ENCODE peak calls at places on chromosomes 16 and 17, in eight cellular contexts. One of them, this sample, is unnamed.

GRCh38 chr17:45052052-45052772 is 780 bp upstream of the DCAKD start:
- DNase-seq in pancreas: peak; percentile 67
- DNase-seq in K562: peak; percentile 49
- DNase-seq in suprapubic skin: peak; percentile 77
- DNase-seq in uterus: peak; percentile 64
- DNase-seq in upper lobe of right lung: no peak
- DNase-seq in ovary: peak; percentile 61
- DNase-seq in right cardiac atrium: peak; percentile 64
- DNase-seq in this sample: no peak

GRCh38 chr16:30382398-30383015 is at the start of gene SEPTIN1:
- DNase-seq in pancreas: no peak
- DNase-seq in K562: no peak
- DNase-seq in suprapubic skin: no peak
- DNase-seq in uterus: no peak
- DNase-seq in upper lobe of right lung: no peak
- DNase-seq in ovary: no peak
- DNase-seq in right cardiac atrium: no peak
- DNase-seq in this sample: no peak

GRCh38 chr17:74723891-74724290 is 11.2 kb upstream of the CD300LF start:
- DNase-seq in pancreas: no peak
- DNase-seq in K562: no peak
- DNase-seq in suprapubic skin: no peak
- DNase-seq in uterus: no peak
- DNase-seq in upper lobe of right lung: peak; percentile 2
- DNase-seq in ovary: no peak
- DNase-seq in right cardiac atrium: no peak
- DNase-seq in this sample: no peak

GRCh38 chr16:11325404-11326083 is 19.7 kb upstream of the RMI2 start:
- DNase-seq in pancreas: no peak
- DNase-seq in K562: no peak
- DNase-seq in suprapubic skin: no peak
- DNase-seq in uterus: no peak
- DNase-seq in upper lobe of right lung: no peak
- DNase-seq in ovary: no peak
- DNase-seq in right cardiac atrium: no peak
- DNase-seq in this sample: no peak

GRCh38 chr16:4936991-4937781 is at the start of gene PPL:
- DNase-seq in pancreas: peak; percentile 98
- DNase-seq in K562: peak; percentile 88
- DNase-seq in suprapubic skin: no peak
- DNase-seq in uterus: peak; percentile 75
- DNase-seq in upper lobe of right lung: peak; percentile 96
- DNase-seq in ovary: peak; percentile 65
- DNase-seq in right cardiac atrium: peak; percentile 83
- DNase-seq in this sample: peak; percentile 91

GRCh38 chr17:1491406-1492248 is 859 bp downstream of the MYO1C start:
- DNase-seq in pancreas: peak; percentile 77
- DNase-seq in K562: peak; percentile 89
- DNase-seq in suprapubic skin: peak; percentile 73
- DNase-seq in uterus: peak; percentile 77
- DNase-seq in upper lobe of right lung: peak; percentile 88
- DNase-seq in ovary: peak; percentile 72
- DNase-seq in right cardiac atrium: peak; percentile 91
- DNase-seq in this sample: no peak

GRCh38 chr17:65559483-65559801 is 2.0 kb downstream of the AXIN2 start:
- DNase-seq in pancreas: no peak
- DNase-seq in K562: no peak
- DNase-seq in suprapubic skin: no peak
- DNase-seq in uterus: no peak
- DNase-seq in upper lobe of right lung: no peak
- DNase-seq in ovary: no peak
- DNase-seq in right cardiac atrium: no peak
- DNase-seq in this sample: no peak

GRCh38 chr17:74922694-74923537 is at the start of gene USH1G:
- DNase-seq in pancreas: peak; percentile 81
- DNase-seq in K562: peak; percentile 88
- DNase-seq in suprapubic skin: no peak
- DNase-seq in uterus: peak; percentile 31
- DNase-seq in upper lobe of right lung: no peak
- DNase-seq in ovary: no peak
- DNase-seq in right cardiac atrium: peak; percentile 65
- DNase-seq in this sample: no peak

GRCh38 chr16:52450241-52450640 is 96.7 kb downstream of the TOX3 start:
- DNase-seq in pancreas: no peak
- DNase-seq in K562: no peak
- DNase-seq in suprapubic skin: no peak
- DNase-seq in uterus: no peak
- DNase-seq in upper lobe of right lung: no peak
- DNase-seq in ovary: no peak
- DNase-seq in right cardiac atrium: no peak
- DNase-seq in this sample: no peak

GRCh38 chr17:51508048-51508447 is 247.7 kb downstream of the UTP18 start:
- DNase-seq in pancreas: no peak
- DNase-seq in K562: no peak
- DNase-seq in suprapubic skin: no peak
- DNase-seq in uterus: no peak
- DNase-seq in upper lobe of right lung: no peak
- DNase-seq in ovary: no peak
- DNase-seq in right cardiac atrium: no peak
- DNase-seq in this sample: no peak

GRCh38 chr16:646679-647172 is 2.4 kb upstream of the WDR90 start:
- DNase-seq in pancreas: no peak
- DNase-seq in K562: no peak
- DNase-seq in suprapubic skin: no peak
- DNase-seq in uterus: no peak
- DNase-seq in upper lobe of right lung: no peak
- DNase-seq in ovary: no peak
- DNase-seq in right cardiac atrium: no peak
- DNase-seq in this sample: no peak

GRCh38 chr17:47223007-47223406 is 13.9 kb downstream of the MYL4 start:
- DNase-seq in pancreas: no peak
- DNase-seq in K562: no peak
- DNase-seq in suprapubic skin: no peak
- DNase-seq in uterus: no peak
- DNase-seq in upper lobe of right lung: no peak
- DNase-seq in ovary: no peak
- DNase-seq in right cardiac atrium: no peak
- DNase-seq in this sample: no peak

GRCh38 chr16:55830658-55831294 is 2.1 kb downstream of the CES1 start:
- DNase-seq in pancreas: no peak
- DNase-seq in K562: no peak
- DNase-seq in suprapubic skin: peak; percentile 6
- DNase-seq in uterus: no peak
- DNase-seq in upper lobe of right lung: no peak
- DNase-seq in ovary: no peak
- DNase-seq in right cardiac atrium: no peak
- DNase-seq in this sample: no peak

GRCh38 chr17:58808609-58809563 is 53.2 kb downstream of the PPM1E start:
- DNase-seq in pancreas: no peak
- DNase-seq in K562: no peak
- DNase-seq in suprapubic skin: no peak
- DNase-seq in uterus: no peak
- DNase-seq in upper lobe of right lung: no peak
- DNase-seq in ovary: no peak
- DNase-seq in right cardiac atrium: no peak
- DNase-seq in this sample: no peak

GRCh38 chr17:16215965-16216316 is 607 bp upstream of the NCOR1 start:
- DNase-seq in pancreas: no peak
- DNase-seq in K562: peak; percentile 37
- DNase-seq in suprapubic skin: no peak
- DNase-seq in uterus: no peak
- DNase-seq in upper lobe of right lung: no peak
- DNase-seq in ovary: no peak
- DNase-seq in right cardiac atrium: peak; percentile 70
- DNase-seq in this sample: peak; percentile 63

GRCh38 chr16:65781363-65781762 is 585.1 kb upstream of the CDH5 start:
- DNase-seq in pancreas: no peak
- DNase-seq in K562: no peak
- DNase-seq in suprapubic skin: no peak
- DNase-seq in uterus: no peak
- DNase-seq in upper lobe of right lung: no peak
- DNase-seq in ovary: no peak
- DNase-seq in right cardiac atrium: no peak
- DNase-seq in this sample: no peak

GRCh38 chr17:67998466-67998865 is 2.2 kb upstream of the C17orf58 start:
- DNase-seq in pancreas: no peak
- DNase-seq in K562: no peak
- DNase-seq in suprapubic skin: no peak
- DNase-seq in uterus: no peak
- DNase-seq in upper lobe of right lung: no peak
- DNase-seq in ovary: no peak
- DNase-seq in right cardiac atrium: no peak
- DNase-seq in this sample: no peak

GRCh38 chr16:25155553-25156460 is 44.3 kb downstream of the LCMT1 start:
- DNase-seq in pancreas: no peak
- DNase-seq in K562: no peak
- DNase-seq in suprapubic skin: no peak
- DNase-seq in uterus: no peak
- DNase-seq in upper lobe of right lung: no peak
- DNase-seq in ovary: no peak
- DNase-seq in right cardiac atrium: no peak
- DNase-seq in this sample: no peak

GRCh38 chr17:301681-302299 is 50.8 kb downstream of the RPH3AL start:
- DNase-seq in pancreas: peak; percentile 52
- DNase-seq in K562: no peak
- DNase-seq in suprapubic skin: no peak
- DNase-seq in uterus: no peak
- DNase-seq in upper lobe of right lung: peak; percentile 48
- DNase-seq in ovary: peak; percentile 18
- DNase-seq in right cardiac atrium: peak; percentile 87
- DNase-seq in this sample: peak; percentile 48

GRCh38 chr16:68387301-68387700 is 61.0 kb downstream of the SMPD3 start:
- DNase-seq in pancreas: peak; percentile 54
- DNase-seq in K562: peak; percentile 57
- DNase-seq in suprapubic skin: no peak
- DNase-seq in uterus: no peak
- DNase-seq in upper lobe of right lung: no peak
- DNase-seq in ovary: no peak
- DNase-seq in right cardiac atrium: no peak
- DNase-seq in this sample: peak; percentile 59

GRCh38 chr16:24863582-24864437 is 18.0 kb downstream of the SLC5A11 start:
- DNase-seq in pancreas: no peak
- DNase-seq in K562: no peak
- DNase-seq in suprapubic skin: no peak
- DNase-seq in uterus: no peak
- DNase-seq in upper lobe of right lung: no peak
- DNase-seq in ovary: no peak
- DNase-seq in right cardiac atrium: no peak
- DNase-seq in this sample: no peak

GRCh38 chr17:40290629-40291296 is 3.1 kb downstream of the CDC6 start:
- DNase-seq in pancreas: no peak
- DNase-seq in K562: peak; percentile 35
- DNase-seq in suprapubic skin: no peak
- DNase-seq in uterus: no peak
- DNase-seq in upper lobe of right lung: no peak
- DNase-seq in ovary: no peak
- DNase-seq in right cardiac atrium: no peak
- DNase-seq in this sample: no peak

GRCh38 chr16:90018297-90019200 is 707 bp downstream of the DBNDD1 start:
- DNase-seq in pancreas: peak; percentile 84
- DNase-seq in K562: peak; percentile 34
- DNase-seq in suprapubic skin: no peak
- DNase-seq in uterus: no peak
- DNase-seq in upper lobe of right lung: no peak
- DNase-seq in ovary: no peak
- DNase-seq in right cardiac atrium: no peak
- DNase-seq in this sample: no peak
- H3K27ac ChIP-seq in pancreas: peak overlapping the region; percentile 25
- H3K27ac ChIP-seq in K562: peak overlapping the region; percentile 62
- H3K27ac ChIP-seq in suprapubic skin: no peak overlapping the region
- H3K27ac ChIP-seq in uterus: no peak overlapping the region
- H3K27ac ChIP-seq in upper lobe of right lung: no peak overlapping the region
- H3K27ac ChIP-seq in ovary: no peak overlapping the region
- H3K27ac ChIP-seq in right cardiac atrium: no peak overlapping the region
- H3K27ac ChIP-seq in this sample: peak overlapping the region; percentile 61

GRCh38 chr17:63704259-63704576 is 4.3 kb upstream of the LIMD2 start:
- DNase-seq in pancreas: no peak
- DNase-seq in K562: no peak
- DNase-seq in suprapubic skin: no peak
- DNase-seq in uterus: no peak
- DNase-seq in upper lobe of right lung: no peak
- DNase-seq in ovary: no peak
- DNase-seq in right cardiac atrium: no peak
- DNase-seq in this sample: no peak
- H3K4me1 ChIP-seq in pancreas: no peaks in the 10 kb centered on the region
- H3K4me1 ChIP-seq in K562: no peaks in the 10 kb centered on the region
- H3K4me1 ChIP-seq in suprapubic skin: peaks cover 22% of the 10 kb centered on the region
- H3K4me1 ChIP-seq in uterus: peaks cover 10% of the 10 kb centered on the region
- H3K4me1 ChIP-seq in upper lobe of right lung: peaks cover 19% of the 10 kb centered on the region
- H3K4me1 ChIP-seq in ovary: peaks cover 3% of the 10 kb centered on the region
- H3K4me1 ChIP-seq in right cardiac atrium: no peaks in the 10 kb centered on the region
- H3K4me1 ChIP-seq in this sample: no peaks in the 10 kb centered on the region

GRCh38 chr16:2475413-2476344 is 752 bp downstream of the TBC1D24 start:
- DNase-seq in pancreas: peak; percentile 89
- DNase-seq in K562: peak; percentile 44
- DNase-seq in suprapubic skin: no peak
- DNase-seq in uterus: no peak
- DNase-seq in upper lobe of right lung: peak; percentile 81
- DNase-seq in ovary: peak; percentile 34
- DNase-seq in right cardiac atrium: no peak
- DNase-seq in this sample: no peak
- H3K27ac ChIP-seq in pancreas: peak overlapping the region; percentile 79
- H3K27ac ChIP-seq in K562: peak overlapping the region; percentile 88
- H3K27ac ChIP-seq in suprapubic skin: peak overlapping the region; percentile 65
- H3K27ac ChIP-seq in uterus: peak overlapping the region; percentile 63
- H3K27ac ChIP-seq in upper lobe of right lung: peak overlapping the region; percentile 58
- H3K27ac ChIP-seq in ovary: no peak overlapping the region
- H3K27ac ChIP-seq in right cardiac atrium: no peak overlapping the region
- H3K27ac ChIP-seq in this sample: peak overlapping the region; percentile 54

GRCh38 chr16:87794485-87795078 is 28.8 kb upstream of the KLHDC4 start:
- DNase-seq in pancreas: no peak
- DNase-seq in K562: no peak
- DNase-seq in suprapubic skin: no peak
- DNase-seq in uterus: no peak
- DNase-seq in upper lobe of right lung: no peak
- DNase-seq in ovary: no peak
- DNase-seq in right cardiac atrium: no peak
- DNase-seq in this sample: no peak
- H3K4me1 ChIP-seq in pancreas: no peaks in the 10 kb centered on the region
- H3K4me1 ChIP-seq in K562: peaks cover 2% of the 10 kb centered on the region
- H3K4me1 ChIP-seq in suprapubic skin: peaks cover 21% of the 10 kb centered on the region
- H3K4me1 ChIP-seq in uterus: no peaks in the 10 kb centered on the region
- H3K4me1 ChIP-seq in upper lobe of right lung: no peaks in the 10 kb centered on the region
- H3K4me1 ChIP-seq in ovary: peaks cover 2% of the 10 kb centered on the region
- H3K4me1 ChIP-seq in right cardiac atrium: no peaks in the 10 kb centered on the region
- H3K4me1 ChIP-seq in this sample: peaks cover 31% of the 10 kb centered on the region

GRCh38 chr16:85169333-85170065 is 57.2 kb upstream of the CIBAR2 start:
- DNase-seq in pancreas: peak; percentile 78
- DNase-seq in K562: peak; percentile 55
- DNase-seq in suprapubic skin: no peak
- DNase-seq in uterus: no peak
- DNase-seq in upper lobe of right lung: no peak
- DNase-seq in ovary: no peak
- DNase-seq in right cardiac atrium: peak; percentile 74
- DNase-seq in this sample: no peak
- H3K27ac ChIP-seq in pancreas: no peak overlapping the region
- H3K27ac ChIP-seq in K562: peak overlapping the region; percentile 58
- H3K27ac ChIP-seq in suprapubic skin: no peak overlapping the region
- H3K27ac ChIP-seq in uterus: peak overlapping the region; percentile 10
- H3K27ac ChIP-seq in upper lobe of right lung: no peak overlapping the region
- H3K27ac ChIP-seq in ovary: no peak overlapping the region
- H3K27ac ChIP-seq in right cardiac atrium: peak overlapping the region; percentile 14
- H3K27ac ChIP-seq in this sample: no peak overlapping the region

This sample was measured in RWPE2.